ENCODE peak calls at places on chromosomes 11 and 22, in four cellular contexts. B is IMR-90, M is GM12878, P is K562. W is an unnamed sample.

GRCh38 chr11:123616505-123617198 is 37.8 kb downstream of the SCN3B start:
- DNase-seq in M (no peak), P (no peak), B (peak), W (no peak)

GRCh38 chr11:58719406-58720117 is 12.2 kb downstream of the GLYAT start:
- DNase-seq in P (no peak), B (no peak), M (no peak), W (no peak)

GRCh38 chr11:61083601-61084147 is 18.6 kb upstream of the CD5 start:
- DNase-seq in B (no peak), P (no peak), M (no peak), W (no peak)

GRCh38 chr11:66863428-66864125 is 6.7 kb downstream of the LRFN4 start:
- DNase-seq in M (no peak), P (no peak), B (no peak), W (no peak)

GRCh38 chr22:39388261-39389011 is 11.1 kb upstream of the TAB1 start:
- DNase-seq in P (peak), M (no peak), B (peak), W (peak)

GRCh38 chr11:84855846-84856245 is 771.3 kb downstream of the DLG2 start:
- DNase-seq in B (peak), P (no peak), M (no peak), W (no peak)

GRCh38 chr11:57762235-57762866 is 749 bp downstream of the CTNND1 start:
- DNase-seq in M (no peak), P (no peak), B (no peak), W (no peak)

GRCh38 chr11:29282088-29282487 is 734.7 kb downstream of the KCNA4 start:
- DNase-seq in P (no peak), M (no peak), B (peak), W (peak)

GRCh38 chr11:69200331-69201047 is 44.8 kb downstream of the SMIM38 start:
- DNase-seq in M (no peak), P (no peak), B (no peak), W (no peak)

GRCh38 chr22:19109198-19110063 is 12.8 kb downstream of the DGCR2 start:
- DNase-seq in P (no peak), M (peak), B (peak), W (no peak)

GRCh38 chr22:31122196-31122531 is 602 bp upstream of the INPP5J start:
- DNase-seq in B (no peak), P (no peak), M (no peak), W (no peak)

GRCh38 chr22:41091139-41092022 is 1.0 kb upstream of the EP300 start:
- DNase-seq in B (peak), M (peak), P (peak), W (peak)

GRCh38 chr11:57778318-57779037 is 16.9 kb downstream of the CTNND1 start:
- DNase-seq in P (peak), B (peak), M (no peak), W (peak)

GRCh38 chr11:102724904-102725515 is at the start of gene MMP8:
- DNase-seq in M (no peak), P (no peak), B (peak), W (no peak)

GRCh38 chr11:65112551-65113360 is 1.1 kb downstream of the TM7SF2 start:
- DNase-seq in P (peak), M (no peak), B (peak), W (peak)

GRCh38 chr11:84865257-84865656 is 761.9 kb downstream of the DLG2 start:
- DNase-seq in B (no peak), P (no peak), M (no peak), W (no peak)

GRCh38 chr11:130420478-130421198 is 7.8 kb downstream of the ADAMTS8 start:
- DNase-seq in M (no peak), P (no peak), B (peak), W (no peak)

GRCh38 chr11:114165326-114166230 is 106.1 kb downstream of the ZBTB16 start:
- DNase-seq in B (no peak), P (no peak), M (no peak), W (no peak)

GRCh38 chr11:113796663-113797259 is 17.2 kb downstream of the CLDN25 start:
- DNase-seq in B (peak), P (peak), M (no peak), W (peak)

GRCh38 chr11:76667856-76668255 is 2.7 kb downstream of the LRRC32 start:
- DNase-seq in M (no peak), B (no peak), P (no peak), W (no peak)

GRCh38 chr22:19753090-19753842 is 7.3 kb upstream of the TBX1 start:
- DNase-seq in M (no peak), P (peak), B (no peak), W (no peak)

GRCh38 chr11:16749666-16750065 is 11.2 kb downstream of the C11orf58 start:
- DNase-seq in M (no peak), P (no peak), B (no peak), W (no peak)

GRCh38 chr22:39939830-39940229 is 20.4 kb upstream of the TMA7B start:
- DNase-seq in P (no peak), M (no peak), B (no peak), W (no peak)

GRCh38 chr22:41841085-41841712 is 8.3 kb downstream of the SREBF2 start:
- DNase-seq in P (no peak), B (no peak), M (no peak), W (peak)

GRCh38 chr11:16000065-16000464 is 356.3 kb downstream of the SOX6 start:
- DNase-seq in M (no peak), P (no peak), B (peak), W (no peak)

GRCh38 chr11:3123316-3123715 is 41.8 kb downstream of the OSBPL5 start:
- DNase-seq in B (no peak), P (no peak), M (no peak), W (no peak)

GRCh38 chr22:39003165-39003638 is 10.9 kb upstream of the APOBEC3C start:
- DNase-seq in B (peak), M (peak), P (peak), W (peak)

GRCh38 chr11:106961518-106961917 is 56.8 kb downstream of the GUCY1A2 start:
- DNase-seq in P (no peak), M (no peak), B (peak), W (no peak)

GRCh38 chr11:46348566-46348981 is 1.3 kb downstream of the DGKZ start:
- DNase-seq in B (no peak), M (no peak), P (no peak), W (no peak)

GRCh38 chr11:19962795-19963163 is 197.5 kb downstream of the DBX1 start:
- DNase-seq in P (no peak), M (no peak), B (peak), W (no peak)

GRCh38 chr22:19619144-19620009 is 94.9 kb upstream of the SEPTIN5 start:
- DNase-seq in P (no peak), B (no peak), M (peak), W (no peak)

GRCh38 chr11:34924714-34925113 is 8.3 kb downstream of the PDHX start:
- DNase-seq in P (no peak), B (no peak), M (no peak), W (no peak)

GRCh38 chr11:34926831-34927132 is 10.4 kb downstream of the PDHX start:
- DNase-seq in B (peak), M (no peak), P (no peak), W (no peak)

GRCh38 chr11:34928268-34928959 is 12.0 kb downstream of the PDHX start:
- DNase-seq in B (peak), M (no peak), P (no peak), W (no peak)

GRCh38 chr11:34928960-34929680 is 12.7 kb downstream of the PDHX start:
- DNase-seq in P (no peak), B (no peak), M (no peak), W (no peak)

GRCh38 chr11:34926101-34926830 is 9.8 kb downstream of the PDHX start:
- DNase-seq in B (peak), P (no peak), M (no peak), W (no peak)
- TF ChIP-seq ELK1 in B (no peak), P (no peak), M (no peak), W (no peak)

GRCh38 chr11:105152556-105152955 is 13.0 kb upstream of the CARD18 start:
- DNase-seq in M (no peak), P (no peak), B (no peak), W (no peak)

GRCh38 chr11:105155679-105156078 is 16.1 kb upstream of the CARD18 start:
- DNase-seq in P (no peak), B (no peak), M (no peak), W (no peak)

GRCh38 chr11:105149477-105149876 is 9.9 kb upstream of the CARD18 start:
- DNase-seq in P (no peak), B (no peak), M (no peak), W (no peak)

GRCh38 chr11:105153392-105153791 is 13.8 kb upstream of the CARD18 start:
- DNase-seq in M (no peak), P (no peak), B (no peak), W (no peak)

GRCh38 chr11:105151936-105152554 is 12.5 kb upstream of the CARD18 start:
- DNase-seq in P (no peak), M (no peak), B (peak), W (no peak)
- TF ChIP-seq ELK1 in P (no peak), M (no peak), B (no peak), W (no peak)

GRCh38 chr11:30879322-30880020 is 293.3 kb upstream of the MPPED2 start:
- DNase-seq in B (no peak), M (no peak), P (no peak), W (no peak)
- TF ChIP-seq ELK1 in B (no peak), M (no peak), P (no peak), W (no peak)

DNA sequence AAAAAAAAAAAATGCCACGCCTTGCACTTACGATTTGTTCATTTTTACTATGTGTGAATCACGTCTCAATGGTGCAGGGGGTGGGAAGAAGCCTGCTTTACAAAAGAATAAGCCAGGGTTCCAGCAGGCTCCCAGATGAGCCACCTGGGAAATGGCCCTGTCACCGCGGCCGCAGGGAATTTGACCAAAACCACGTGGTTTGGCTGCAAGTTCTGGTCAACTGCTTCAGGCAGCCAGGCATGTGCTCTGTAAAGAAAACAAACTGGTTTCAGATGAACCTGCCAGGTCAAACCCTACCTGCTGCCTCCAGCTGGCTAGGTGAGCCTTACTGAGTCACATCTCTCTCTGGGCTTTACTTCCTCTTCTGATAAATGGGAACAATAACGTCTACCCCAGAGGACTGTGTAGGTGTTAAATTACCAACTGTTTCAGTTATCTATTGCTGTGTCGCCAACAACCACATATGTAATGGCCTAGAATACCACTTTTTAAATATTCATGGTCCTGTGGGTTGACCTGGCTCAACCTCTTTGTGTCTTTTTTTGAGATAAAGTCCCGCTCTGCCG is 30.5 kb upstream of the GCAT start:
- DNase-seq in P (no peak), M (peak), B (peak), W (no peak)
- TF ChIP-seq ELK1 in P (no peak), M (no peak), B (no peak), W (no peak)